ENCODE peak calls at places on chromosomes 13 and 19, in nine cellular contexts. One of them, this sample, is unnamed.

GRCh38 chr13:112095354-112095753 is 28.4 kb downstream of the SOX1 start:
- DNase-seq in glutamatergic neuron: no peak
- DNase-seq in RWPE1: no peak
- DNase-seq in PC-3: no peak
- DNase-seq in tibial artery: no peak
- DNase-seq in CD8-positive, alpha-beta T cell: no peak
- DNase-seq in BJ: no peak
- DNase-seq in adrenal gland: no peak
- DNase-seq in fibroblast of lung: no peak
- DNase-seq in this sample: no peak

GRCh38 chr19:1794424-1795185 is 17.5 kb downstream of the ATP8B3 start:
- DNase-seq in adrenal gland: no peak
- DNase-seq in fibroblast of lung: peak
- DNase-seq in RWPE1: no peak
- DNase-seq in BJ: no peak
- DNase-seq in PC-3: no peak
- DNase-seq in glutamatergic neuron: peak
- DNase-seq in CD8-positive, alpha-beta T cell: no peak
- DNase-seq in tibial artery: no peak
- DNase-seq in this sample: no peak

GRCh38 chr13:43838909-43839308 is 40.6 kb downstream of the CCDC122 start:
- DNase-seq in PC-3: no peak
- DNase-seq in glutamatergic neuron: no peak
- DNase-seq in CD8-positive, alpha-beta T cell: no peak
- DNase-seq in fibroblast of lung: peak
- DNase-seq in RWPE1: no peak
- DNase-seq in BJ: peak
- DNase-seq in adrenal gland: no peak
- DNase-seq in tibial artery: no peak
- DNase-seq in this sample: no peak

GRCh38 chr19:11539495-11540365 is 1.1 kb downstream of the CNN1 start:
- DNase-seq in fibroblast of lung: peak
- DNase-seq in PC-3: no peak
- DNase-seq in RWPE1: no peak
- DNase-seq in adrenal gland: no peak
- DNase-seq in CD8-positive, alpha-beta T cell: no peak
- DNase-seq in BJ: no peak
- DNase-seq in tibial artery: peak
- DNase-seq in glutamatergic neuron: peak
- DNase-seq in this sample: no peak

GRCh38 chr13:28805193-28805819 is 14.8 kb upstream of the MTUS2 start:
- DNase-seq in adrenal gland: no peak
- DNase-seq in PC-3: peak
- DNase-seq in CD8-positive, alpha-beta T cell: peak
- DNase-seq in RWPE1: no peak
- DNase-seq in tibial artery: no peak
- DNase-seq in fibroblast of lung: no peak
- DNase-seq in glutamatergic neuron: peak
- DNase-seq in BJ: no peak
- DNase-seq in this sample: no peak

GRCh38 chr13:33249066-33249465 is 36.5 kb downstream of the STARD13 start:
- DNase-seq in RWPE1: no peak
- DNase-seq in CD8-positive, alpha-beta T cell: no peak
- DNase-seq in PC-3: peak
- DNase-seq in tibial artery: no peak
- DNase-seq in glutamatergic neuron: no peak
- DNase-seq in adrenal gland: no peak
- DNase-seq in fibroblast of lung: no peak
- DNase-seq in BJ: no peak
- DNase-seq in this sample: peak

GRCh38 chr19:409006-409514 is at the start of gene C2CD4C:
- DNase-seq in CD8-positive, alpha-beta T cell: no peak
- DNase-seq in fibroblast of lung: no peak
- DNase-seq in BJ: no peak
- DNase-seq in RWPE1: no peak
- DNase-seq in tibial artery: no peak
- DNase-seq in glutamatergic neuron: peak
- DNase-seq in adrenal gland: peak
- DNase-seq in PC-3: no peak
- DNase-seq in this sample: no peak

GRCh38 chr13:67493835-67494234 is 263.7 kb upstream of the PCDH9 start:
- DNase-seq in CD8-positive, alpha-beta T cell: no peak
- DNase-seq in tibial artery: no peak
- DNase-seq in adrenal gland: no peak
- DNase-seq in RWPE1: no peak
- DNase-seq in BJ: no peak
- DNase-seq in PC-3: no peak
- DNase-seq in fibroblast of lung: no peak
- DNase-seq in glutamatergic neuron: no peak
- DNase-seq in this sample: peak

GRCh38 chr19:54464044-54464623 is 556 bp upstream of the LENG9 start:
- DNase-seq in tibial artery: peak
- DNase-seq in adrenal gland: peak
- DNase-seq in CD8-positive, alpha-beta T cell: peak
- DNase-seq in fibroblast of lung: peak
- DNase-seq in PC-3: peak
- DNase-seq in glutamatergic neuron: peak
- DNase-seq in BJ: no peak
- DNase-seq in RWPE1: peak
- DNase-seq in this sample: peak

GRCh38 chr19:43667524-43668405 is 2.2 kb downstream of the PLAUR start:
- DNase-seq in RWPE1: peak
- DNase-seq in CD8-positive, alpha-beta T cell: no peak
- DNase-seq in tibial artery: peak
- DNase-seq in BJ: no peak
- DNase-seq in fibroblast of lung: no peak
- DNase-seq in adrenal gland: peak
- DNase-seq in glutamatergic neuron: peak
- DNase-seq in PC-3: no peak
- DNase-seq in this sample: no peak

GRCh38 chr19:23482829-23483228 is 87.6 kb upstream of the ZNF91 start:
- DNase-seq in BJ: no peak
- DNase-seq in adrenal gland: no peak
- DNase-seq in fibroblast of lung: no peak
- DNase-seq in RWPE1: no peak
- DNase-seq in PC-3: peak
- DNase-seq in CD8-positive, alpha-beta T cell: no peak
- DNase-seq in glutamatergic neuron: no peak
- DNase-seq in tibial artery: no peak
- DNase-seq in this sample: no peak

GRCh38 chr13:78121459-78122348 is 203.1 kb upstream of the EDNRB start:
- DNase-seq in CD8-positive, alpha-beta T cell: peak
- DNase-seq in PC-3: peak
- DNase-seq in glutamatergic neuron: peak
- DNase-seq in tibial artery: peak
- DNase-seq in adrenal gland: peak
- DNase-seq in fibroblast of lung: peak
- DNase-seq in RWPE1: peak
- DNase-seq in BJ: no peak
- DNase-seq in this sample: peak

GRCh38 chr19:6802336-6803035 is 30.0 kb downstream of the VAV1 start:
- DNase-seq in tibial artery: peak
- DNase-seq in glutamatergic neuron: no peak
- DNase-seq in BJ: no peak
- DNase-seq in CD8-positive, alpha-beta T cell: peak
- DNase-seq in RWPE1: no peak
- DNase-seq in PC-3: peak
- DNase-seq in adrenal gland: peak
- DNase-seq in fibroblast of lung: no peak
- DNase-seq in this sample: peak

GRCh38 chr19:18735752-18736151 is 52.3 kb downstream of the CRTC1 start:
- DNase-seq in RWPE1: no peak
- DNase-seq in adrenal gland: no peak
- DNase-seq in fibroblast of lung: no peak
- DNase-seq in glutamatergic neuron: no peak
- DNase-seq in PC-3: no peak
- DNase-seq in CD8-positive, alpha-beta T cell: no peak
- DNase-seq in tibial artery: no peak
- DNase-seq in BJ: no peak
- DNase-seq in this sample: no peak

GRCh38 chr13:97256343-97256783 is 34.2 kb downstream of the MBNL2 start:
- DNase-seq in RWPE1: peak
- DNase-seq in BJ: peak
- DNase-seq in fibroblast of lung: peak
- DNase-seq in CD8-positive, alpha-beta T cell: no peak
- DNase-seq in glutamatergic neuron: no peak
- DNase-seq in adrenal gland: no peak
- DNase-seq in tibial artery: no peak
- DNase-seq in PC-3: peak
- DNase-seq in this sample: peak

GRCh38 chr13:47588676-47589075 is 412.4 kb downstream of the SUCLA2 start:
- DNase-seq in adrenal gland: no peak
- DNase-seq in RWPE1: no peak
- DNase-seq in BJ: no peak
- DNase-seq in fibroblast of lung: no peak
- DNase-seq in glutamatergic neuron: no peak
- DNase-seq in tibial artery: no peak
- DNase-seq in PC-3: no peak
- DNase-seq in CD8-positive, alpha-beta T cell: no peak
- DNase-seq in this sample: no peak

GRCh38 chr19:38718747-38719543 is 25.3 kb downstream of the CAPN12 start:
- DNase-seq in PC-3: no peak
- DNase-seq in glutamatergic neuron: no peak
- DNase-seq in CD8-positive, alpha-beta T cell: no peak
- DNase-seq in tibial artery: peak
- DNase-seq in BJ: no peak
- DNase-seq in RWPE1: no peak
- DNase-seq in adrenal gland: no peak
- DNase-seq in fibroblast of lung: peak
- DNase-seq in this sample: no peak
- TF ChIP-seq CTCF in PC-3: peak
- TF ChIP-seq CTCF in glutamatergic neuron: no peak
- TF ChIP-seq CTCF in CD8-positive, alpha-beta T cell: no peak
- TF ChIP-seq CTCF in tibial artery: peak
- TF ChIP-seq CTCF in BJ: peak
- TF ChIP-seq CTCF in RWPE1: peak
- TF ChIP-seq CTCF in adrenal gland: peak
- TF ChIP-seq CTCF in fibroblast of lung: no peak
- TF ChIP-seq CTCF in this sample: peak

GRCh38 chr13:79423801-79424642 is 18.0 kb upstream of the RBM26 start:
- DNase-seq in adrenal gland: no peak
- DNase-seq in fibroblast of lung: peak
- DNase-seq in CD8-positive, alpha-beta T cell: no peak
- DNase-seq in RWPE1: peak
- DNase-seq in PC-3: peak
- DNase-seq in tibial artery: no peak
- DNase-seq in BJ: no peak
- DNase-seq in glutamatergic neuron: no peak
- DNase-seq in this sample: peak
- TF ChIP-seq CTCF in adrenal gland: peak
- TF ChIP-seq CTCF in fibroblast of lung: peak
- TF ChIP-seq CTCF in CD8-positive, alpha-beta T cell: peak
- TF ChIP-seq CTCF in RWPE1: peak
- TF ChIP-seq CTCF in PC-3: peak
- TF ChIP-seq CTCF in tibial artery: peak
- TF ChIP-seq CTCF in BJ: peak
- TF ChIP-seq CTCF in glutamatergic neuron: peak
- TF ChIP-seq CTCF in this sample: peak

DNA sequence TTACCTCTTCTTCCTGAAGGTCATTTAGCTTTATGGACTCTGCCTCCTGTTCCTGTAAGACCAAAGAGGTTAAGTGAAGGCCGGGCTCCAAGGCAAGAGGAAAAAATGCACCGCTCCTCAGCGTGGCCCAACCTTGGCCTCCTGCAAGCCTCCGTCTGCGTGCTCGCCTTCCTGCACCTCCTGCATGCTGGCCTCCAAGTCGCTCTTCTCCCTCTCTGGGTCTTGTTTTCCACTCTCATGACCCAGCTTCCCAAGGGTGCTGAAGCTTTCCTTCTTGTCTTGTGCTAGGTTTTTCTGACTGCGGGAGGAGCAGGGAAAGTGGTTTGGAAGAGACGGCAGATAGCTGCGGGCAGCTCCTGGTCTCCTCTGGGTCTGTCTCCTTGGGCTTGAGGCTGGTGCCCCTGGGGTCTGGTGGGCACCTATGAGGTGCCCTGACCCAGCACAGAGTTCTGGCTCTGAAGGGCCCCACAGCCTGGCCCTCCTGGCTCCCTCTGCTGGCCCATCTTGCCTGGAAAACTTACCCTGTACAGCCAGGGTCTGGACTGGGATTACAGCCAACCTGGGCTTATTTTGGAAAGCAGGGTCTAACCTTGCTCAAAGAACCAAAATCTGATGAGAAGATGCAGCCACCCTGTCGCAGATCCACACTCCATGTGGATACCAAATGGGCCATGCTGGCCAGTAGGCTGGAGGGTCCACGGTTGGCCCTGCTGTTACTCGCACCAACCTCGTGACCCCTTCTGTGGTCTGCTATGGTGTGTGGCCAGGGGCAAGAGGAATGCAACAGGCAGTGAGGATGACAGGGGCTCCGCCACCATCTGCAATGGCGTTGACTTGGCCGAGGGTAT is 5.2 kb downstream of the C13orf46 start:
- DNase-seq in fibroblast of lung: no peak
- DNase-seq in adrenal gland: no peak
- DNase-seq in CD8-positive, alpha-beta T cell: no peak
- DNase-seq in RWPE1: no peak
- DNase-seq in PC-3: no peak
- DNase-seq in glutamatergic neuron: no peak
- DNase-seq in tibial artery: no peak
- DNase-seq in BJ: no peak
- DNase-seq in this sample: no peak
- TF ChIP-seq CTCF in fibroblast of lung: no peak
- TF ChIP-seq CTCF in adrenal gland: no peak
- TF ChIP-seq CTCF in CD8-positive, alpha-beta T cell: no peak
- TF ChIP-seq CTCF in RWPE1: no peak
- TF ChIP-seq CTCF in PC-3: no peak
- TF ChIP-seq CTCF in glutamatergic neuron: no peak
- TF ChIP-seq CTCF in tibial artery: no peak
- TF ChIP-seq CTCF in BJ: no peak
- TF ChIP-seq CTCF in this sample: no peak

GRCh38 chr13:50085063-50085462 is 69.8 kb downstream of the KCNRG start:
- DNase-seq in CD8-positive, alpha-beta T cell: no peak
- DNase-seq in tibial artery: no peak
- DNase-seq in RWPE1: no peak
- DNase-seq in PC-3: peak
- DNase-seq in BJ: no peak
- DNase-seq in glutamatergic neuron: no peak
- DNase-seq in adrenal gland: no peak
- DNase-seq in fibroblast of lung: peak
- DNase-seq in this sample: peak
- TF ChIP-seq CTCF in CD8-positive, alpha-beta T cell: peak
- TF ChIP-seq CTCF in tibial artery: peak
- TF ChIP-seq CTCF in RWPE1: peak
- TF ChIP-seq CTCF in PC-3: peak
- TF ChIP-seq CTCF in BJ: peak
- TF ChIP-seq CTCF in glutamatergic neuron: peak
- TF ChIP-seq CTCF in adrenal gland: peak
- TF ChIP-seq CTCF in fibroblast of lung: peak
- TF ChIP-seq CTCF in this sample: peak

GRCh38 chr19:49664171-49665070 is 1.2 kb downstream of the IRF3 start:
- DNase-seq in BJ: no peak
- DNase-seq in glutamatergic neuron: peak
- DNase-seq in RWPE1: peak
- DNase-seq in CD8-positive, alpha-beta T cell: peak
- DNase-seq in adrenal gland: peak
- DNase-seq in fibroblast of lung: peak
- DNase-seq in PC-3: peak
- DNase-seq in tibial artery: peak
- DNase-seq in this sample: peak
- TF ChIP-seq CTCF in BJ: peak
- TF ChIP-seq CTCF in glutamatergic neuron: no peak
- TF ChIP-seq CTCF in RWPE1: no peak
- TF ChIP-seq CTCF in CD8-positive, alpha-beta T cell: peak
- TF ChIP-seq CTCF in adrenal gland: peak
- TF ChIP-seq CTCF in fibroblast of lung: no peak
- TF ChIP-seq CTCF in PC-3: no peak
- TF ChIP-seq CTCF in tibial artery: peak
- TF ChIP-seq CTCF in this sample: no peak

GRCh38 chr19:33435706-33436359 is 62.3 kb downstream of the CEBPG start:
- DNase-seq in RWPE1: no peak
- DNase-seq in fibroblast of lung: no peak
- DNase-seq in tibial artery: no peak
- DNase-seq in PC-3: no peak
- DNase-seq in glutamatergic neuron: no peak
- DNase-seq in BJ: no peak
- DNase-seq in CD8-positive, alpha-beta T cell: no peak
- DNase-seq in adrenal gland: no peak
- DNase-seq in this sample: no peak
- TF ChIP-seq CTCF in RWPE1: no peak
- TF ChIP-seq CTCF in fibroblast of lung: no peak
- TF ChIP-seq CTCF in tibial artery: no peak
- TF ChIP-seq CTCF in PC-3: no peak
- TF ChIP-seq CTCF in glutamatergic neuron: no peak
- TF ChIP-seq CTCF in BJ: no peak
- TF ChIP-seq CTCF in CD8-positive, alpha-beta T cell: no peak
- TF ChIP-seq CTCF in adrenal gland: no peak
- TF ChIP-seq CTCF in this sample: no peak